ENCODE peak calls at places on chromosomes 12 and 14, in six cellular contexts. J is NCI-H1694, P is aorta, N is GDM1, W is EH, U is Caki2. A is an unnamed sample.

GRCh38 chr12:6866163-6866919 is 990 bp upstream of the TPI1 start:
- DNase-seq in J (no peak), N (no peak), U (no peak), W (no peak), P (no peak), A (no peak)

GRCh38 chr12:43287991-43288390 is 264.0 kb downstream of the ADAMTS20 start:
- DNase-seq in N (no peak), P (no peak), W (no peak), J (no peak), U (no peak), A (no peak)

GRCh38 chr12:106299193-106299794 is 3.2 kb upstream of the TCP11L2 start:
- DNase-seq in W (peak), P (no peak), N (no peak), U (no peak), J (no peak), A (no peak)

GRCh38 chr14:67345583-67345982 is 14.0 kb downstream of the ATP6V1D start:
- DNase-seq in J (no peak), U (no peak), N (no peak), P (no peak), W (no peak), A (no peak)

GRCh38 chr12:101877816-101878811 is 734 bp downstream of the DRAM1 start:
- DNase-seq in J (no peak), N (no peak), W (peak), P (no peak), U (peak), A (no peak)

GRCh38 chr12:20631711-20632110 is 63.4 kb upstream of the SLCO1C1 start:
- DNase-seq in J (no peak), W (peak), N (no peak), U (peak), P (no peak), A (peak)

GRCh38 chr12:82099216-82099615 is 259.0 kb downstream of the CCDC59 start:
- DNase-seq in W (no peak), P (no peak), N (no peak), J (no peak), U (peak), A (no peak)

GRCh38 chr14:22973217-22974032 is 8.9 kb downstream of the AJUBA start:
- DNase-seq in W (peak), J (peak), U (peak), P (no peak), N (peak), A (no peak)

GRCh38 chr14:28382460-28383220 is 383.9 kb upstream of the FOXG1 start:
- DNase-seq in W (no peak), N (no peak), J (no peak), P (no peak), U (peak), A (no peak)

GRCh38 chr14:93104961-93105360 is 10.8 kb downstream of the ITPK1 start:
- DNase-seq in P (no peak), N (no peak), U (no peak), W (no peak), J (no peak), A (no peak)

GRCh38 chr14:101849125-101849524 is 87.6 kb downstream of the PPP2R5C start:
- DNase-seq in P (no peak), W (no peak), N (no peak), U (no peak), J (no peak), A (no peak)